ENCODE peak calls at places on chromosomes 3 and 15, in four cellular contexts. P is neural crest cell, K is GM23338, C is right atrium auricular region. H is an unnamed sample.

GRCh38 chr3:197752107-197752506 is 2.4 kb downstream of the FYTTD1 start:
- DNase-seq in P (no peak), K (no peak), C (no peak), H (no peak)

GRCh38 chr15:82646250-82647044 is 716 bp downstream of the CPEB1 start:
- DNase-seq in P (no peak), K (peak), C (no peak), H (no peak)

GRCh38 chr3:136949146-136949545 is 8.6 kb upstream of the IL20RB start:
- DNase-seq in P (no peak), K (no peak), C (no peak), H (no peak)

GRCh38 chr3:163730684-163731083 is 1347.6 kb downstream of the SI start:
- DNase-seq in P (no peak), K (no peak), C (no peak), H (no peak)

GRCh38 chr3:128340904-128341555 is 125.7 kb downstream of the DNAJB8 start:
- DNase-seq in P (no peak), K (no peak), C (no peak), H (no peak)

GRCh38 chr3:123448503-123449091 is at the start of gene ADCY5:
- DNase-seq in P (peak), K (peak), C (no peak), H (peak)

GRCh38 chr15:70478251-70478990 is 284.9 kb downstream of the UACA start:
- DNase-seq in P (no peak), K (no peak), C (no peak), H (peak)

GRCh38 chr3:73808862-73809509 is 184.2 kb upstream of the PDZRN3 start:
- DNase-seq in P (no peak), K (peak), C (no peak), H (no peak)

GRCh38 chr15:22903961-22904534 is 65.6 kb downstream of the NIPA2 start:
- DNase-seq in P (no peak), K (no peak), C (no peak), H (no peak)

GRCh38 chr3:47984089-47984759 is 32.0 kb downstream of the MAP4 start:
- DNase-seq in P (no peak), K (no peak), C (no peak), H (no peak)

GRCh38 chr3:49536875-49537533 is 17.3 kb upstream of the BSN start:
- DNase-seq in P (no peak), K (peak), C (no peak), H (no peak)

GRCh38 chr15:84992157-84992940 is 10.7 kb downstream of the PDE8A start:
- DNase-seq in P (no peak), K (no peak), C (no peak), H (no peak)

GRCh38 chr3:177589921-177590336 is 392.6 kb upstream of the TBL1XR1 start:
- DNase-seq in P (no peak), K (peak), C (no peak), H (peak)

DNA sequence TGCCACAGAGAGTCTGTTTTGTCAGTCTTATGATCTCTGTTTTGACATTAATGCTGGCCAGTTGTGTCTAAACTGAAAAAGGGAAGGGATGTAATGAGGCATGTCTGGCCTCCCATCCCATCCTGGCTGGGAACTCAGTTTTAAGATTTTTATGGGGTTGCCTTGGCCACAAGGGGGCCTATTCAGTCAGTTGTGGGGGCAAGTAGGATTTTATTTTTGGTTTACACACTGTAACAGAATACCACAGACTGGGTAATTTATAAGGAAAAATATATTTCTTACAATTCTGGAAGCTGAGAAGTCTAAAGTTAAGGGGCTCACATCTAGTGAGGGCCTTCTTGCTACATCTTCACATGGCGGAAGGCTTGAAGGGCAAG is 129.8 kb downstream of the TMEM108 start:
- DNase-seq in P (no peak), K (peak), C (no peak), H (no peak)
- TF ChIP-seq CTCF in P (no peak), K (peak), C (no peak), H (peak)

DNA sequence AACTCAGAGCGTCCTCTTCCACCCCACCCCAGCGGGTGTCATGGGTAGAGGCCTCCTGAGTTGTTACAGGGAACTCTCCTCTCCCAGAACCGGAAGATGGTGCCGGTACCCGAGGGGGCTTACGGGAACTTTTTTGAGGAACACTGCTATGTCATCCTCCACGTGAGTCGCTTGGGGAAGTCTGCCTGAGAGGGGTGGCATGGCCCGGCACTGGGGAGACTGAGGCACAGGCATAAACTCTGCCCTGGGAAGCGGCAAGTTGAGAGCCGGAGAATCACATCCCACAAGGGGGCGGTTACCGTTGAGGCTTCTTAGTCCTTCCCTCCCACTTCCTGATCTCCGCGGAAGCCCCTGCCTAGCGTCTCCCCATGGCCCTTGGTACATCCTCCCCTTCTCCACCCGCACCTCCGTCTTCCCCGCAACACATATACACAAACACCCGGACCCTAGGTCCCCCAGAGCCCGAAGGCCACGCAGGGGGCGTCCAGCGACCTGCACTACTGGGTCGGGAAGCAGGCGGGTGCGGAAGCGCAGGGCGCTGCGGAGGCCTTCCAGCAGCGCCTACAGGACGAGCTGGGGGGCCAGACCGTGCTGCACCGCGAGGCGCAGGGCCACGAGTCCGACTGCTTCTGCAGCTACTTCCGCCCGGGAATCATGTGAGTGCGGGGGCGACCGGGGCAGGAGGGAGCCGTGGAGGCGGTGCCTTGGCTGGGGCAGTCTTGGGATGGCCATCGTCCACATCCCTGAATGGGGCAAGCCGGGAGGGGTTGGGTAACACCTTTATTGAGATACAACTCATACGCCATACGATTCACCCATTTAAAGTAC is 3.4 kb downstream of the VILL start:
- DNase-seq in P (no peak), K (peak), C (peak), H (peak)
- TF ChIP-seq CTCF in P (no peak), K (no peak), C (peak), H (no peak)

DNA sequence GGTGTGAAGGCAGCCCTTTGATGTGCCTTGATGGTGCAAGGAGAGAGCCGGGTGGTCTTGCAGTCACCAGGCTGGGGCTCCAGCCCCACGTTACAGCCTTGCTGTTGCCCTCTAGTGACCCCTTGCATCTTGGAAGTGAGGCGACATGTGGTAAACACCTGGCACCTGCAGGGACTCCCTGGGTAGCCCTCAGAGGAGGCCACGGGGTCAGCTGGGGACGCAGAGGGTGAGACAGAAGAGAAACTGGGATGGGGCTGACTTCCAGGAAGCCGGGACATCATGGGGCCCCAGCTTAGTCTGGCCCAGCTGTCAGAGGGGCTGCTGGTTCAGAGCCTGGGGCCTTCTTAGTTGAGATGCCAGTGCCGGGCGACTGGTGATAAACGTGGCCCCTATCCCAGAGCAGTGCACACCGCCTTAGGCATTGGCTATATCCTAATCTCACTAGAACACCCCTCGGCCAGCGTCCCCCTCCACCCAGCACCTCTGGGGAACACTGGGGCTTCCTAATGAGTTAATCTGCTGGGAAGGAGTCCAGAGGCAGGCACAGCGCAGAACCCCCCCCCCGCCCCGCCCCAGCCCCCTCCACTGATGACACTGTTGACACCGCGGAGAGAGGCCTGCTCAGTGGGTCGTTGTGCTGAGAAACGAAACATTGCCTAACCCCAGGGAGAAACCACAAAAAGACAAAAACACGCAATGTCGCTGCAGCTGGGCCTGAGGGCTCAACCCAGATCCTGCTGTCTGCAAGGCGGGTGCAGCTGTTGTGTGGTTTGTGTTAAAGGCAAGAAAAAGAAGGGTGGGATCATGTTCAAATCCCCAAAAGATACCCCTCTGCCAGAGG is 60.5 kb upstream of the KLF13 start:
- DNase-seq in P (no peak), K (no peak), C (peak), H (peak)
- TF ChIP-seq CTCF in P (no peak), K (no peak), C (no peak), H (no peak)

DNA sequence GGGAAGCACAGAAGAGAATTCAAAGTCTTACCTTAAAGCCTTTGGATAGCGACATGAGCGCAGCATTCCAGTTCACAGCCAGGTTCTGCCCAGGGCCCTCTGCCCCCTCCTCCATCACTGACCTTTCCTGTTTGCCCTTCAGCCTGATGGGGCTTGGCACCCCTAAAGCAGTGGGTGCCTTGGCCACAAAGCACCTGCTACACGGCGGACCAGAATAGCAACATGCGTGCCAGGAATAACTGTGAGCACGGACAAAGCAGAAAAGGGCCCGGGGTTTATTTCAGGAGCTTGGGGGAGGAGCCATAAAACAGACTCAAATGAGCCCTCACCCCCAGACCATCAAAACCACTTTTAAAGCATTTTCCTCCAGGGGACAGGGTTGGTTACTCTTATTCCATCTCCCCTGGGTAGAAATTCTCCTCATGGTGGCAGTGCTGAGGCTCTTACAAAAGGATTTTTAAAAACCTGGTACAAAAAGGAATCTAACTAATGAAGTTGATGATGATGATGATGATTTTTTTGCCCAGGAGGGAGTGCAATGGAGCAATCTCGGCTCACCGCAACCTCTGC is 135.4 kb downstream of the KLF13 start:
- DNase-seq in P (no peak), K (peak), C (peak), H (no peak)
- TF ChIP-seq CTCF in P (no peak), K (peak), C (peak), H (peak)

GRCh38 chr3:80213076-80213475 is 445.3 kb upstream of the ROBO1 start:
- DNase-seq in P (no peak), K (no peak), C (no peak), H (no peak)

DNA sequence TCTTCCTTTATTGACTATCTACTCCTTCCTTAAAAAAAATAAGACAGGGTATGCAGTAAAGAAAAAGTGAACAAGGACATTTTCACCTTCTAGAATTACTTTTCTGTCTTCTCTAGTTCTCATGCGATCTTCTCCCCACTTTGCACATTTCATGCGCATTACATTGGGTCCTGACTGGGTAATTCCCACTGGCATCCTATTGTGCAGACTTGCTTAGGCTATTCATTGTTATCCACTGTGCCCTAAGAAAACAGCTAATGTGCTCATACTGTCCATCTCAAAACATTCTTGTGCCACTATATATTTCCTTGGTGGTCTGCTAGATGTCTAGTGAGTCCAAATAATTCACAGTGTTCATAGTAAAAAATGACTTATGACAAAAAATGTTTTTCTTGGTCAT is 447.4 kb upstream of the ROBO1 start:
- DNase-seq in P (no peak), K (peak), C (no peak), H (no peak)
- TF ChIP-seq CTCF in P (no peak), K (no peak), C (no peak), H (no peak)

DNA sequence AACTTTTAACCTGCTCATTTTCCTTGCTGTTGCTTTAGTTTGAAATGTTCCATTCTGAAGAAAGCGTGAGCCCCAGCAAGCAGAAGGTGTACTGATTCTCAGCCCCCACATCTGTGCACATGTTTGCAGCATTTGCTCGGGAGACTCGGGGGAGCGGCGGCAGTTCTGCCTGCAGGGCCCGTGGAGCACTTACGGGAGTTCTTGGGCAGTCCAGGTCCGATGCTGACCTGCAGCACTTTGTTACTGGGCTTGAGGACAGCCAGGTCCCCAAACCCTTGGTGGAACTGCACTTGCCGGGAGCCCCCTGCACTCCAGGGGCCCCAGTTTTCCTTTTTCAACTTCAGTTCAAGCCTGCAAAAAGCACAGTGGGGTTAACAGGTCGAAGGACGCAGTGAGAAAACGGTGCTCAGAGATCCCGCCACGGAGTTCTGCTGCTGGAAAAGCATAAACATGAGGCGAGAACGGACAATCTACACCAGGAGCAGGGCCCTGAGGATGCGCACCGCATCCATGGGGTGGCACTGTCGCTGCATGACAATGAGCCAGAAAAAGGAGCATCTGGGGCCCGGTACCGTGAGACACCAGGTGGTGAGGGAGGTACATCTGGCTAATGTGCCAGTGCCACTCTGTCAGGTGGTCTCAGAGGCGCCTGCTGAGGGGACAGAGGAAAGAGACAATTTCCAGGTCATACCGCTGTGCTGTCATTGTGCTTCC is 45.6 kb upstream of the LDHAL6B start:
- DNase-seq in P (peak), K (peak), C (no peak), H (no peak)
- TF ChIP-seq CTCF in P (peak), K (peak), C (peak), H (peak)

GRCh38 chr15:90819850-90820249 is 48.5 kb upstream of the FURIN start:
- DNase-seq in P (no peak), K (no peak), C (no peak), H (no peak)

GRCh38 chr15:90819390-90819789 is 49.0 kb upstream of the FURIN start:
- DNase-seq in P (no peak), K (no peak), C (no peak), H (no peak)

GRCh38 chr15:90820481-90820880 is 47.9 kb upstream of the FURIN start:
- DNase-seq in P (no peak), K (no peak), C (no peak), H (no peak)

GRCh38 chr15:90817117-90818057 is 51.0 kb upstream of the FURIN start:
- DNase-seq in P (no peak), K (no peak), C (no peak), H (no peak)

GRCh38 chr15:90818251-90819210 is 49.9 kb upstream of the FURIN start:
- DNase-seq in P (no peak), K (peak), C (no peak), H (peak)
- TF ChIP-seq CTCF in P (no peak), K (peak), C (no peak), H (peak)

DNA sequence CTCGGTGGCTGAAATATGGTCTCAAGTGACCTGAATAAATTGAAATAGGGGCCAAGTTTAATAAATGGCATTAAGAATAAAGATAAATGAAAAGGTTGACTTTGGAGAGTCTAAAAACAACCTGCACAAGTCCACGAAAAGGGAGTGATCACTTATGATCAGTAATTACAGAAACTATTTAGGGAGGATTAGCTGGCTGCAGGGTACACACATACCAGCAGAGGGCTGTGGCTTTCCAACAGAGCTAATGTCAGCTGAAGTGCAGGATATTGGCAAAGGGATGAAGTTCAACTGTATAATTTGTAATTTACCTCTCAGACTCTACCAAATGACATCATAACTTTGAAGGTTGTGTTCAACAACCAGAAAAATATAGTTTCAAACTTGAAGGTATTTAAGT is 86.8 kb downstream of the SYNPR start:
- DNase-seq in P (no peak), K (peak), C (no peak), H (no peak)
- TF ChIP-seq CTCF in P (peak), K (peak), C (peak), H (no peak)

GRCh38 chr15:74466570-74466969 is 5.6 kb upstream of the UBL7 start:
- DNase-seq in P (no peak), K (no peak), C (no peak), H (no peak)
- TF ChIP-seq CTCF in P (no peak), K (no peak), C (no peak), H (no peak)